ENCODE peak calls at places on chromosomes 12 and 14, in seven cellular contexts. W is thoracic aorta, Y is tibial nerve, M is MM.1S, V is colonic mucosa, X is dorsolateral prefrontal cortex, H is Peyer's patch. K is an unnamed sample.

GRCh38 chr14:77707355-77707723 is 484 bp downstream of the ALKBH1 start:
- DNase-seq in W (no peak), Y (peak; percentile 16), M (no peak), V (peak; percentile 55), X (no peak), H (no peak), K (no peak)

GRCh38 chr12:122757568-122757967 is 4.9 kb downstream of the DENR start:
- DNase-seq in W (no peak), Y (no peak), M (no peak), V (no peak), X (no peak), H (no peak), K (no peak)

GRCh38 chr14:93045211-93045674 is 70.5 kb downstream of the ITPK1 start:
- DNase-seq in W (no peak), Y (no peak), M (no peak), V (no peak), X (no peak), H (no peak), K (no peak)

GRCh38 chr14:55398679-55399078 is 13.0 kb downstream of the ATG14 start:
- DNase-seq in W (peak; percentile 38), Y (peak; percentile 28), M (no peak), V (no peak), X (no peak), H (no peak), K (no peak)

GRCh38 chr14:104436047-104436531 is 143.5 kb upstream of the C14orf180 start:
- DNase-seq in W (no peak), Y (peak; percentile 25), M (no peak), V (peak; percentile 36), X (peak; percentile 43), H (no peak), K (peak; percentile 63)

GRCh38 chr12:115918763-115919162 is 358.7 kb downstream of the MED13L start:
- DNase-seq in W (no peak), Y (no peak), M (no peak), V (no peak), X (no peak), H (no peak), K (no peak)

GRCh38 chr12:94832780-94833760 is 170.4 kb downstream of the NDUFA12 start:
- DNase-seq in W (no peak), Y (peak; percentile 40), M (no peak), V (no peak), X (no peak), H (no peak), K (peak; percentile 13)

GRCh38 chr14:58752782-58753181 is 115.0 kb downstream of the DACT1 start:
- DNase-seq in W (no peak), Y (peak; percentile 69), M (no peak), V (peak; percentile 91), X (no peak), H (no peak), K (peak; percentile 93)

GRCh38 chr14:104392396-104393198 is 187.0 kb upstream of the C14orf180 start:
- DNase-seq in W (no peak), Y (no peak), M (no peak), V (peak; percentile 14), X (no peak), H (peak; percentile 3), K (peak; percentile 66)

GRCh38 chr12:1103051-1103450 is 112.0 kb downstream of the ERC1 start:
- DNase-seq in W (no peak), Y (no peak), M (no peak), V (no peak), X (no peak), H (no peak), K (no peak)

GRCh38 chr14:74848768-74849167 is 27.2 kb downstream of the PROX2 start:
- DNase-seq in W (no peak), Y (no peak), M (no peak), V (no peak), X (no peak), H (no peak), K (no peak)

GRCh38 chr12:5244513-5244972 is 187.4 kb upstream of the NTF3 start:
- DNase-seq in W (no peak), Y (no peak), M (no peak), V (peak; percentile 64), X (no peak), H (no peak), K (no peak)

GRCh38 chr14:104135121-104135903 is 3.1 kb upstream of the KIF26A start:
- DNase-seq in W (no peak), Y (no peak), M (no peak), V (no peak), X (peak; percentile 43), H (no peak), K (peak; percentile 74)

GRCh38 chr14:22518073-22518472 is 71.0 kb downstream of the DAD1 start:
- DNase-seq in W (no peak), Y (no peak), M (no peak), V (no peak), X (no peak), H (no peak), K (no peak)

GRCh38 chr12:24109381-24110039 is 160.0 kb upstream of the SOX5 start:
- DNase-seq in W (no peak), Y (no peak), M (peak; percentile 89), V (no peak), X (no peak), H (no peak), K (no peak)

GRCh38 chr14:99575043-99576023 is 28.7 kb downstream of the CCDC85C start:
- DNase-seq in W (no peak), Y (no peak), M (no peak), V (peak; percentile 79), X (no peak), H (no peak), K (peak; percentile 88)

GRCh38 chr14:104104006-104104901 is 18.8 kb downstream of the ASPG start:
- DNase-seq in W (no peak), Y (no peak), M (no peak), V (peak; percentile 38), X (no peak), H (no peak), K (peak; percentile 78)

GRCh38 chr12:14904854-14905253 is 19.2 kb upstream of the MGP start:
- DNase-seq in W (no peak), Y (no peak), M (no peak), V (no peak), X (no peak), H (no peak), K (no peak)

GRCh38 chr14:58705066-58705465 is 67.3 kb downstream of the DACT1 start:
- DNase-seq in W (no peak), Y (peak; percentile 24), M (no peak), V (no peak), X (no peak), H (no peak), K (no peak)

GRCh38 chr12:40106202-40106533 is 287 bp upstream of the SLC2A13 start:
- DNase-seq in W (peak; percentile 19), Y (no peak), M (no peak), V (no peak), X (no peak), H (no peak), K (no peak)

GRCh38 chr14:35046751-35047536 is 872 bp downstream of the FAM177A1 start:
- DNase-seq in W (no peak), Y (peak; percentile 30), M (peak; percentile 38), V (peak; percentile 75), X (no peak), H (peak; percentile 67), K (peak; percentile 69)

GRCh38 chr14:78519863-78520262 is 349.7 kb downstream of the NRXN3 start:
- DNase-seq in W (no peak), Y (no peak), M (no peak), V (peak; percentile 24), X (no peak), H (no peak), K (no peak)

GRCh38 chr12:2672863-2673262 is 121.9 kb upstream of the FKBP4 start:
- DNase-seq in W (no peak), Y (no peak), M (no peak), V (no peak), X (no peak), H (no peak), K (no peak)

GRCh38 chr14:24798911-24799310 is 164.9 kb upstream of the GZMB start:
- DNase-seq in W (no peak), Y (no peak), M (no peak), V (no peak), X (no peak), H (no peak), K (no peak)

GRCh38 chr14:99236386-99237133 is 35.4 kb downstream of the BCL11B start:
- DNase-seq in W (no peak), Y (no peak), M (no peak), V (no peak), X (no peak), H (no peak), K (no peak)

GRCh38 chr14:24695265-24696241 is 61.6 kb upstream of the GZMB start:
- DNase-seq in W (no peak), Y (no peak), M (no peak), V (no peak), X (no peak), H (peak; percentile 63), K (peak; percentile 40)

GRCh38 chr14:21087294-21088091 is 11.0 kb downstream of the ZNF219 start:
- DNase-seq in W (no peak), Y (no peak), M (peak; percentile 39), V (no peak), X (no peak), H (no peak), K (peak; percentile 83)

DNA sequence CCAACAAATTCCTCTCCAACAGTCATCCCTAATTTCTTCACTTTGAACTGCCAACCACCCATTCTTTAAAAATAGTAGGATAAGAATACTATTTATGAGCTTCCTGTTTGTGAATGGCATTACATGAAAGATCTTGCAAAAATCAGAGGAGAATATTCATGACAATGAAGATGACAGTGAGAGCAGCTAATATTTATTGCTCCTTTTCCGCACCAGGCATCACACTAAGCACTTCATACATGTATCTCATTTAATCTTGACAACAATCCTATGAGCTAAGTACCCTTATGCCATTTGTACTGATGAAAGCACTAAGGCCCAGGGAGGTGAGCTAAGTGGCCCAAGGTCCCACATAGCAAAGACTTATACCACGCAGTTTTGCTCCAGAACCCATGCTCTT is 37.3 kb upstream of the CAPRIN2 start:
- DNase-seq in W (no peak), Y (no peak), M (no peak), V (no peak), X (no peak), H (no peak), K (no peak)
- H3K27ac ChIP-seq in W (no peak overlapping the region), Y (no peak overlapping the region), M (no peak overlapping the region), V (no peak overlapping the region), X (no peak overlapping the region), H (no peak overlapping the region), K (no peak overlapping the region)

GRCh38 chr12:77116277-77116676 is 50.9 kb upstream of the E2F7 start:
- DNase-seq in W (no peak), Y (no peak), M (no peak), V (no peak), X (no peak), H (no peak), K (no peak)
- H3K4me3 ChIP-seq in W (no peak overlapping the region), Y (no peak overlapping the region), M (no peak overlapping the region), V (no peak overlapping the region), X (no peak overlapping the region), H (no peak overlapping the region), K (no peak overlapping the region)

DNA sequence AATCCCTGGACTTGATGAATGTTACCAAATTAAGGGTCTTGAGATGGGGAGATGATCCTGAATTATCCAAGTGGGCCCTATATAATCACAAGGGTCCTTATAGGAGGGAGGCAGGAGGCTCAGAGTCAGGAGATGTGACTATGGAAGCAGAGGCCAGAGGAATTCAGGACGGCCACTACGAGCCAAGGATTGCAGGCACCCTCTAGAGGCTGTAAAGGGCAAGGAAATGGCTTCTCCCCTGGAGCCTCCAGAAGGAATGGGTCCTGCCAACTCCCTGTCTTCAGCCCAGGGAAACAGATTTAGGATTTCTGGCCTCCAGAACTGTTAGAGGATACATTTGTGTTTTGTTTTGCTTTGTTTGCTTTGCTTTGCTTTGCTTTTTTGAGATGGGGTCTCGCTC is 8.8 kb downstream of the BDKRB1 start:
- DNase-seq in W (no peak), Y (no peak), M (no peak), V (no peak), X (no peak), H (no peak), K (no peak)
- TF ChIP-seq CTCF in W (no peak), Y (no peak), M (no peak), V (peak; percentile 19), X (no peak), H (no peak), K (peak; percentile 19)

GRCh38 chr12:13250416-13250815 is 53.9 kb downstream of the EMP1 start:
- DNase-seq in W (no peak), Y (no peak), M (no peak), V (no peak), X (no peak), H (no peak), K (no peak)
- H3K27ac ChIP-seq in W (no peak overlapping the region), Y (no peak overlapping the region), M (no peak overlapping the region), V (no peak overlapping the region), X (no peak overlapping the region), H (no peak overlapping the region), K (no peak overlapping the region)